ENCODE peak calls at places on chromosomes 4 and X, in ten cellular contexts. C is CD4-positive, alpha-beta memory T cell; U is CD8-positive, alpha-beta memory T cell; K is cortex of kidney; Y is osteoblast; N is amniotic stem cell; W is HT-29; I is MCF 10A; X is germinal center; D is Caco-2. O is an unnamed sample.

GRCh38 chr4:86306816-86307215 is 53.0 kb downstream of the MAPK10 start:
- DNase-seq in C (no peak), K (no peak), X (no peak), D (no peak), W (no peak), U (no peak), Y (peak; percentile 63), I (peak; percentile 16), N (peak; percentile 35), O (no peak)

GRCh38 chr4:82489987-82490386 is 59.6 kb downstream of the ENOPH1 start:
- DNase-seq in X (no peak), W (no peak), D (no peak), U (no peak), Y (no peak), I (no peak), K (no peak), C (no peak), N (no peak), O (no peak)

GRCh38 chrX:56800801-56801200 is 71.8 kb downstream of the NBDY start:
- DNase-seq in W (no peak), Y (no peak), D (no peak), I (no peak), C (peak; percentile 64), X (peak; percentile 21), U (peak; percentile 66), N (no peak), K (no peak), O (no peak)

GRCh38 chrX:11458175-11458574 is 165.0 kb downstream of the AMELX start:
- DNase-seq in K (no peak), I (no peak), N (no peak), Y (no peak), W (no peak), C (no peak), D (no peak), X (no peak), U (no peak), O (no peak)

GRCh38 chrX:28659269-28659668 is 72.0 kb downstream of the IL1RAPL1 start:
- DNase-seq in I (no peak), W (no peak), U (no peak), C (no peak), K (no peak), D (peak; percentile 5), X (no peak), N (no peak), Y (no peak), O (no peak)

GRCh38 chr4:67909910-67910905 is 26.4 kb upstream of the TMPRSS11D start:
- DNase-seq in U (no peak), Y (no peak), D (no peak), N (no peak), I (peak; percentile 50), W (peak; percentile 23), C (peak; percentile 19), X (peak; percentile 5), K (no peak), O (no peak)

GRCh38 chr4:99624141-99624719 is 33.4 kb downstream of the C4orf54 start:
- DNase-seq in C (no peak), X (no peak), U (no peak), Y (no peak), N (no peak), D (no peak), K (no peak), W (no peak), I (no peak), O (no peak)

GRCh38 chrX:56798866-56799864 is 70.1 kb downstream of the NBDY start:
- DNase-seq in K (no peak), D (peak; percentile 2), W (peak; percentile 31), I (peak; percentile 49), Y (no peak), X (no peak), C (no peak), N (no peak), U (no peak), O (peak; percentile 62)

GRCh38 chr4:95294291-95294690 is 254.5 kb downstream of the UNC5C start:
- DNase-seq in U (no peak), W (no peak), X (no peak), C (no peak), Y (no peak), K (no peak), I (no peak), D (no peak), N (no peak), O (no peak)

GRCh38 chr4:66062044-66062443 is 391.8 kb upstream of the EPHA5 start:
- DNase-seq in W (no peak), N (no peak), X (no peak), U (no peak), Y (no peak), I (peak; percentile 3), K (no peak), C (no peak), D (no peak), O (no peak)

GRCh38 chr4:187633245-187633644 is 362.3 kb upstream of the ZFP42 start:
- DNase-seq in I (no peak), W (no peak), K (no peak), D (no peak), U (no peak), C (no peak), Y (no peak), X (no peak), N (no peak), O (no peak)

GRCh38 chr4:37225778-37226177 is 18.8 kb upstream of the NWD2 start:
- DNase-seq in Y (no peak), I (no peak), N (no peak), C (no peak), X (no peak), D (no peak), W (no peak), U (no peak), K (no peak), O (no peak)

GRCh38 chr4:71026086-71026485 is 32.6 kb downstream of the DCK start:
- DNase-seq in W (peak; percentile 49), U (no peak), D (no peak), C (no peak), N (peak; percentile 41), K (no peak), X (no peak), I (peak; percentile 85), Y (peak; percentile 89), O (no peak)

GRCh38 chr4:100289530-100289888 is 99.2 kb upstream of the DDIT4L start:
- DNase-seq in K (no peak), C (no peak), N (no peak), U (no peak), D (no peak), W (no peak), I (no peak), X (no peak), Y (no peak), O (no peak)

GRCh38 chrX:97860206-97860605 is 976.5 kb downstream of the RPA4 start:
- DNase-seq in X (no peak), I (peak; percentile 33), N (no peak), Y (no peak), C (no peak), U (no peak), K (no peak), W (no peak), D (no peak), O (no peak)

GRCh38 chr4:176323511-176324160 is 3.9 kb downstream of the SPCS3 start:
- DNase-seq in N (no peak), Y (no peak), D (no peak), X (no peak), W (no peak), K (no peak), I (no peak), U (no peak), C (no peak), O (no peak)

GRCh38 chrX:153933751-153934472 is 925 bp downstream of the NAA10 start:
- DNase-seq in I (no peak), W (no peak), X (no peak), U (no peak), Y (peak; percentile 85), C (no peak), D (no peak), N (no peak), K (no peak), O (no peak)

GRCh38 chrX:9535101-9535500 is 70.2 kb downstream of the TBL1X start:
- DNase-seq in W (no peak), I (no peak), Y (no peak), X (no peak), U (no peak), N (no peak), K (no peak), D (no peak), C (no peak), O (no peak)

GRCh38 chr4:48030470-48030869 is 13.9 kb downstream of the NIPAL1 start:
- DNase-seq in U (no peak), Y (no peak), C (no peak), D (no peak), X (no peak), I (no peak), W (no peak), K (no peak), N (no peak), O (no peak)

GRCh38 chr4:7429601-7430078 is 5.1 kb downstream of the PSAPL1 start:
- DNase-seq in N (no peak), K (no peak), C (no peak), Y (peak; percentile 46), X (no peak), I (no peak), U (peak; percentile 16), W (no peak), D (no peak), O (no peak)

GRCh38 chr4:158667651-158668198 is 4.0 kb downstream of the C4orf46 start:
- DNase-seq in D (peak; percentile 59), K (no peak), N (no peak), C (peak; percentile 10), W (peak; percentile 31), Y (peak; percentile 85), I (peak; percentile 58), U (no peak), X (peak; percentile 17), O (no peak)

GRCh38 chr4:87005690-87006461 is 71.1 kb downstream of the AFF1 start:
- DNase-seq in U (no peak), X (no peak), D (no peak), I (no peak), K (no peak), W (peak; percentile 58), Y (no peak), C (peak; percentile 25), N (no peak), O (no peak)

GRCh38 chrX:147978931-147979330 is 2.2 kb upstream of the FMR1NB start:
- DNase-seq in W (no peak), K (no peak), C (no peak), X (no peak), Y (no peak), U (no peak), D (no peak), N (no peak), I (peak; percentile 49), O (no peak)